ENCODE peak calls at places on chromosomes 16 and 17, in seven cellular contexts. H is bronchial epithelial cell; D is cardiac muscle cell; L is T-helper 1 cell; R is stomach; O is NCI-H1092 treated with DMSO at 0.1 percent for 48 hours; X is NK-92 treated with Interleukin-12 subunit alpha and Interleukin-12 subunit beta, amount 100 ng/mL, for 24 hours. J is an unnamed sample.

GRCh38 chr17:75688209-75688771 is 21.2 kb downstream of the SAP30BP start:
- DNase-seq in H (peak; percentile 84), D (no peak), L (no peak), R (peak; percentile 39), O (no peak), X (no peak), J (no peak)

GRCh38 chr16:21646091-21646490 is 6.3 kb downstream of the IGSF6 start:
- DNase-seq in H (no peak), D (no peak), L (no peak), R (no peak), O (no peak), X (no peak), J (no peak)

GRCh38 chr17:50533720-50534148 is 1.2 kb downstream of the EPN3 start:
- DNase-seq in H (no peak), D (peak; percentile 54), L (no peak), R (peak; percentile 97), O (peak; percentile 46), X (no peak), J (no peak)

GRCh38 chr17:44084131-44084538 is 13.6 kb downstream of the G6PC3 start:
- DNase-seq in H (no peak), D (no peak), L (no peak), R (no peak), O (no peak), X (no peak), J (no peak)

GRCh38 chr17:58487589-58488427 is at the start of gene HSF5:
- DNase-seq in H (no peak), D (no peak), L (peak; percentile 61), R (peak; percentile 36), O (no peak), X (no peak), J (peak; percentile 79)

GRCh38 chr17:47427985-47428384 is 102.9 kb upstream of the NPEPPS start:
- DNase-seq in H (no peak), D (no peak), L (no peak), R (no peak), O (no peak), X (no peak), J (no peak)

GRCh38 chr17:57249520-57249919 is 6.8 kb upstream of the MSI2 start:
- DNase-seq in H (no peak), D (no peak), L (no peak), R (no peak), O (no peak), X (no peak), J (no peak)

GRCh38 chr16:71675380-71675779 is 49.1 kb downstream of the PHLPP2 start:
- DNase-seq in H (no peak), D (no peak), L (no peak), R (no peak), O (no peak), X (no peak), J (no peak)